ENCODE peak calls at places on chromosome 9, in four cellular contexts. E is heart left ventricle, T is SJSA1, A is GM03348. G is an unnamed sample.

GRCh38 chr9:123933401-123933800 is 3.5 kb upstream of the DENND1A start:
- DNase-seq in E (no peak), T (peak), A (no peak), G (no peak)

GRCh38 chr9:89746385-89747116 is 141.7 kb downstream of the GADD45G start:
- DNase-seq in E (peak), T (no peak), A (no peak), G (no peak)

GRCh38 chr9:113056191-113057106 is at the start of gene ZFP37:
- DNase-seq in E (peak), T (peak), A (peak), G (peak)

GRCh38 chr9:71509054-71509453 is 259.3 kb downstream of the CEMIP2 start:
- DNase-seq in E (no peak), T (no peak), A (no peak), G (no peak)

GRCh38 chr9:107127608-107128007 is 155.5 kb upstream of the RAD23B start:
- DNase-seq in E (no peak), T (no peak), A (no peak), G (no peak)

GRCh38 chr9:4887556-4887955 is 94.8 kb downstream of the RCL1 start:
- DNase-seq in E (peak), T (no peak), A (peak), G (no peak)

GRCh38 chr9:99497641-99498040 is 275.6 kb downstream of the SEC61B start:
- DNase-seq in E (no peak), T (no peak), A (no peak), G (no peak)

GRCh38 chr9:78515108-78515507 is 218.2 kb downstream of the PSAT1 start:
- DNase-seq in E (no peak), T (no peak), A (no peak), G (no peak)

GRCh38 chr9:126564716-126565115 is 49.0 kb upstream of the LMX1B start:
- DNase-seq in E (no peak), T (no peak), A (no peak), G (no peak)

GRCh38 chr9:136086213-136086881 is 8.7 kb downstream of the NACC2 start:
- DNase-seq in E (no peak), T (no peak), A (no peak), G (no peak)

GRCh38 chr9:16726023-16726422 is 144.4 kb downstream of the BNC2 start:
- DNase-seq in E (no peak), T (peak), A (peak), G (no peak)

GRCh38 chr9:111916234-111916645 is 19.6 kb downstream of the UGCG start:
- DNase-seq in E (no peak), T (no peak), A (no peak), G (no peak)

GRCh38 chr9:98961513-98962180 is 17.9 kb downstream of the COL15A1 start:
- DNase-seq in E (no peak), T (no peak), A (no peak), G (no peak)

GRCh38 chr9:38083858-38084555 is 15.0 kb upstream of the SHB start:
- DNase-seq in E (no peak), T (no peak), A (peak), G (no peak)

GRCh38 chr9:33858346-33858869 is 41.4 kb downstream of the UBE2R2 start:
- DNase-seq in E (no peak), T (no peak), A (no peak), G (peak)

GRCh38 chr9:34974664-34975063 is 14.9 kb upstream of the DNAJB5 start:
- DNase-seq in E (no peak), T (no peak), A (no peak), G (no peak)

GRCh38 chr9:121445986-121446385 is 53.7 kb downstream of the GGTA1 start:
- DNase-seq in E (no peak), T (no peak), A (no peak), G (no peak)

GRCh38 chr9:93203713-93204469 is 20.0 kb downstream of the WNK2 start:
- DNase-seq in E (peak), T (no peak), A (no peak), G (no peak)

GRCh38 chr9:77521091-77521490 is 127.0 kb downstream of the GNA14 start:
- DNase-seq in E (peak), T (no peak), A (no peak), G (no peak)

GRCh38 chr9:122464633-122465567 is 12.8 kb downstream of the OR1J1 start:
- DNase-seq in E (peak), T (peak), A (peak), G (peak)

GRCh38 chr9:117343416-117343815 is 71.4 kb downstream of the ASTN2 start:
- DNase-seq in E (no peak), T (peak), A (no peak), G (no peak)

GRCh38 chr9:80509358-80509757 is 937.6 kb downstream of the TLE4 start:
- DNase-seq in E (no peak), T (no peak), A (no peak), G (no peak)

GRCh38 chr9:116959775-116960174 is 272.7 kb downstream of the TRIM32 start:
- DNase-seq in E (no peak), T (no peak), A (no peak), G (no peak)

GRCh38 chr9:129653819-129654528 is 11.5 kb upstream of the PRRX2 start:
- DNase-seq in E (no peak), T (no peak), A (no peak), G (no peak)

GRCh38 chr9:77016526-77017504 is 2.6 kb upstream of the FOXB2 start:
- DNase-seq in E (no peak), T (no peak), A (no peak), G (no peak)

GRCh38 chr9:4793412-4794005 is 765 bp downstream of the RCL1 start:
- DNase-seq in E (no peak), T (peak), A (no peak), G (no peak)

GRCh38 chr9:136439550-136440408 is at the start of gene INPP5E:
- DNase-seq in E (peak), T (peak), A (peak), G (no peak)

GRCh38 chr9:23081377-23081776 is 634.8 kb downstream of the DMRTA1 start:
- DNase-seq in E (no peak), T (no peak), A (no peak), G (no peak)

GRCh38 chr9:129177791-129178578 is at the start of gene IER5L:
- DNase-seq in E (peak), T (peak), A (peak), G (peak)

GRCh38 chr9:113018247-113018646 is 6.3 kb upstream of the ZNF883 start:
- DNase-seq in E (no peak), T (no peak), A (no peak), G (no peak)

GRCh38 chr9:133199648-133200321 is 9.3 kb downstream of the OBP2B start:
- DNase-seq in E (peak), T (no peak), A (no peak), G (no peak)

GRCh38 chr9:89530721-89531120 is 32.8 kb upstream of the SEMA4D start:
- DNase-seq in E (no peak), T (no peak), A (no peak), G (no peak)

GRCh38 chr9:130732131-130732530 is 38.6 kb downstream of the EXOSC2 start:
- DNase-seq in E (no peak), T (no peak), A (no peak), G (no peak)

GRCh38 chr9:79165006-79165405 is 406.8 kb upstream of the TLE4 start:
- DNase-seq in E (no peak), T (no peak), A (peak), G (no peak)

GRCh38 chr9:2066312-2067273 is 51.4 kb downstream of the SMARCA2 start:
- DNase-seq in E (no peak), T (peak), A (peak), G (peak)

GRCh38 chr9:127135056-127135745 is 12.8 kb upstream of the ANGPTL2 start:
- DNase-seq in E (no peak), T (no peak), A (no peak), G (no peak)

GRCh38 chr9:110334871-110335270 is 2.8 kb downstream of the TXNDC8 start:
- DNase-seq in E (no peak), T (no peak), A (no peak), G (no peak)

GRCh38 chr9:126500600-126501382 is 112.9 kb upstream of the LMX1B start:
- DNase-seq in E (peak), T (peak), A (peak), G (no peak)

GRCh38 chr9:16012621-16013020 is 459.8 kb downstream of the CCDC171 start:
- DNase-seq in E (no peak), T (no peak), A (no peak), G (no peak)

G was measured in HS-27A.